ENCODE peak calls at places on chromosome 16, in four cellular contexts. One of them, this sample, is unnamed.

GRCh38 chr16:77739493-77739892 is 17.2 kb downstream of the NUDT7 start:
- DNase-seq in lower leg skin: no peak
- DNase-seq in foreskin keratinocyte: peak
- DNase-seq in heart left ventricle: no peak
- DNase-seq in this sample: no peak

GRCh38 chr16:89613101-89613953 is at the start of gene DPEP1:
- DNase-seq in foreskin keratinocyte: no peak
- DNase-seq in heart left ventricle: no peak
- DNase-seq in lower leg skin: no peak
- DNase-seq in this sample: no peak

GRCh38 chr16:71359431-71359830 is 908 bp downstream of the CALB2 start:
- DNase-seq in heart left ventricle: no peak
- DNase-seq in foreskin keratinocyte: no peak
- DNase-seq in lower leg skin: no peak
- DNase-seq in this sample: no peak

GRCh38 chr16:53545433-53545832 is 42.4 kb upstream of the AKTIP start:
- DNase-seq in heart left ventricle: no peak
- DNase-seq in lower leg skin: no peak
- DNase-seq in foreskin keratinocyte: no peak
- DNase-seq in this sample: no peak

GRCh38 chr16:12584488-12585233 is 219.0 kb downstream of the CPPED1 start:
- DNase-seq in foreskin keratinocyte: peak
- DNase-seq in lower leg skin: no peak
- DNase-seq in heart left ventricle: no peak
- DNase-seq in this sample: no peak

GRCh38 chr16:1152651-1153259 is at the start of gene CACNA1H:
- DNase-seq in heart left ventricle: no peak
- DNase-seq in lower leg skin: no peak
- DNase-seq in foreskin keratinocyte: no peak
- DNase-seq in this sample: no peak

GRCh38 chr16:11682655-11683096 is 14.4 kb downstream of the SNN start:
- DNase-seq in heart left ventricle: no peak
- DNase-seq in lower leg skin: peak
- DNase-seq in foreskin keratinocyte: peak
- DNase-seq in this sample: no peak

GRCh38 chr16:12588510-12588909 is 215.2 kb downstream of the CPPED1 start:
- DNase-seq in foreskin keratinocyte: no peak
- DNase-seq in lower leg skin: no peak
- DNase-seq in heart left ventricle: no peak
- DNase-seq in this sample: no peak

GRCh38 chr16:72875291-72876036 is 172.5 kb downstream of the ZFHX3 start:
- DNase-seq in foreskin keratinocyte: peak
- DNase-seq in lower leg skin: no peak
- DNase-seq in heart left ventricle: no peak
- DNase-seq in this sample: no peak